ENCODE peak calls at places on chromosomes 1 and 21, in six cellular contexts. Q is K562, G is tibial artery, Z is GM12865, W is spleen, D is endothelial cell. T is an unnamed sample.

GRCh38 chr1:183287191-183287675 is 101.2 kb downstream of the LAMC2 start:
- DNase-seq in Q (no peak), G (no peak), Z (no peak), W (no peak), D (no peak), T (no peak)

GRCh38 chr21:32356874-32357395 is 35.9 kb downstream of the URB1 start:
- DNase-seq in Q (no peak), G (no peak), Z (no peak), W (no peak), D (no peak), T (no peak)

GRCh38 chr1:234545512-234546386 is 64.2 kb downstream of the IRF2BP2 start:
- DNase-seq in Q (no peak), G (no peak), Z (no peak), W (no peak), D (no peak), T (no peak)

GRCh38 chr1:26799479-26800133 is 11.9 kb downstream of the PIGV start:
- DNase-seq in Q (no peak), G (peak; percentile 42), Z (no peak), W (no peak), D (no peak), T (no peak)

GRCh38 chr1:86741947-86742572 is 37.7 kb downstream of the SH3GLB1 start:
- DNase-seq in Q (peak; percentile 33), G (no peak), Z (peak; percentile 48), W (no peak), D (no peak), T (no peak)

GRCh38 chr21:29947119-29947518 is 7.3 kb upstream of the GRIK1 start:
- DNase-seq in Q (no peak), G (no peak), Z (no peak), W (no peak), D (no peak), T (no peak)

GRCh38 chr1:41331546-41331917 is 29.7 kb upstream of the FOXO6 start:
- DNase-seq in Q (no peak), G (no peak), Z (no peak), W (no peak), D (no peak), T (no peak)

GRCh38 chr21:45850181-45850580 is 131.4 kb upstream of the COL6A1 start:
- DNase-seq in Q (no peak), G (no peak), Z (no peak), W (peak; percentile 6), D (no peak), T (no peak)

GRCh38 chr1:151007853-151008243 is 401 bp upstream of the PRUNE1 start:
- DNase-seq in Q (no peak), G (no peak), Z (no peak), W (no peak), D (no peak), T (no peak)

GRCh38 chr1:19398309-19398760 is 86.2 kb downstream of the SLC66A1 start:
- DNase-seq in Q (no peak), G (no peak), Z (no peak), W (no peak), D (no peak), T (no peak)

GRCh38 chr1:167935252-167936067 is 1.0 kb upstream of the DCAF6 start:
- DNase-seq in Q (no peak), G (peak; percentile 22), Z (peak; percentile 53), W (no peak), D (no peak), T (peak; percentile 35)
- TF ChIP-seq CTCF in Q (no peak), G (no peak), Z (no peak), W (no peak), D (no peak), T (no peak)

GRCh38 chr21:34857874-34858273 is 189.1 kb downstream of the CLIC6 start:
- DNase-seq in Q (no peak), G (no peak), Z (no peak), W (no peak), D (no peak), T (no peak)
- TF ChIP-seq CTCF in Q (peak; percentile 8), G (no peak), Z (no peak), W (no peak), D (peak; percentile 40), T (no peak)

DNA sequence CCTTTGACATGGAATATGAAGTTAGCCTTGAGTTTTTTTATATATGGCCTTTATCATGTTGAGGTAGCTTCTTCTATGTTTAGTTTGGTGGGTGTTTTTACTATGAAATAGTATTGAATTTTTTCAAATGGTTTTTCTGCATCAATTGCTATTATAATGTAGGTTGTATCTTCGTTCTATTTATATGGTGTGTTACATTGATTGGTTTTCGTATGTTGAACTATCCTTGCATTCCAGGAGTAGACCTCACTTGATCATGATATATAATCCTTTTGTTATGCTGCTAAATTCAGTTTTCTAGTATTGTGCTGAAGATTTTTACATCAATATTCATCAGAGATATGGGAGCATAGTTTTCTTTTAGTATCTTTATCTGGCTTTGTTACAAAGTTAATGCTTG is 55.8 kb downstream of the C1orf198 start:
- DNase-seq in Q (no peak), G (no peak), Z (no peak), W (no peak), D (no peak), T (no peak)
- TF ChIP-seq CTCF in Q (no peak), G (no peak), Z (no peak), W (no peak), D (no peak), T (no peak)

GRCh38 chr1:71295340-71295739 is 214.5 kb upstream of the ZRANB2 start:
- DNase-seq in Q (no peak), G (no peak), Z (no peak), W (no peak), D (no peak), T (no peak)

GRCh38 chr1:71294178-71294577 is 213.3 kb upstream of the ZRANB2 start:
- DNase-seq in Q (no peak), G (no peak), Z (no peak), W (no peak), D (no peak), T (no peak)

GRCh38 chr1:71303617-71304041 is 222.8 kb upstream of the ZRANB2 start:
- DNase-seq in Q (no peak), G (no peak), Z (no peak), W (no peak), D (no peak), T (no peak)

GRCh38 chr1:71296551-71296950 is 215.7 kb upstream of the ZRANB2 start:
- DNase-seq in Q (no peak), G (no peak), Z (no peak), W (no peak), D (no peak), T (no peak)

GRCh38 chr1:71298633-71299032 is 217.8 kb upstream of the ZRANB2 start:
- DNase-seq in Q (no peak), G (peak; percentile 36), Z (no peak), W (no peak), D (no peak), T (no peak)
- TF ChIP-seq CTCF in Q (no peak), G (no peak), Z (no peak), W (no peak), D (no peak), T (no peak)

GRCh38 chr1:198157241-198157846 is 546 bp downstream of the NEK7 start:
- DNase-seq in Q (peak; percentile 71), G (peak; percentile 93), Z (peak; percentile 94), W (peak; percentile 96), D (peak; percentile 70), T (peak; percentile 83)
- TF ChIP-seq CTCF in Q (no peak), G (peak; percentile 4), Z (no peak), W (no peak), D (no peak), T (no peak)

GRCh38 chr1:164675342-164675904 is 116.4 kb downstream of the PBX1 start:
- DNase-seq in Q (no peak), G (no peak), Z (no peak), W (no peak), D (no peak), T (no peak)

GRCh38 chr1:164670026-164670425 is 111.0 kb downstream of the PBX1 start:
- DNase-seq in Q (no peak), G (no peak), Z (no peak), W (no peak), D (no peak), T (no peak)

GRCh38 chr1:164672610-164673009 is 113.6 kb downstream of the PBX1 start:
- DNase-seq in Q (no peak), G (no peak), Z (no peak), W (no peak), D (no peak), T (no peak)

GRCh38 chr1:164671597-164672327 is 112.8 kb downstream of the PBX1 start:
- DNase-seq in Q (no peak), G (no peak), Z (no peak), W (no peak), D (no peak), T (no peak)

DNA sequence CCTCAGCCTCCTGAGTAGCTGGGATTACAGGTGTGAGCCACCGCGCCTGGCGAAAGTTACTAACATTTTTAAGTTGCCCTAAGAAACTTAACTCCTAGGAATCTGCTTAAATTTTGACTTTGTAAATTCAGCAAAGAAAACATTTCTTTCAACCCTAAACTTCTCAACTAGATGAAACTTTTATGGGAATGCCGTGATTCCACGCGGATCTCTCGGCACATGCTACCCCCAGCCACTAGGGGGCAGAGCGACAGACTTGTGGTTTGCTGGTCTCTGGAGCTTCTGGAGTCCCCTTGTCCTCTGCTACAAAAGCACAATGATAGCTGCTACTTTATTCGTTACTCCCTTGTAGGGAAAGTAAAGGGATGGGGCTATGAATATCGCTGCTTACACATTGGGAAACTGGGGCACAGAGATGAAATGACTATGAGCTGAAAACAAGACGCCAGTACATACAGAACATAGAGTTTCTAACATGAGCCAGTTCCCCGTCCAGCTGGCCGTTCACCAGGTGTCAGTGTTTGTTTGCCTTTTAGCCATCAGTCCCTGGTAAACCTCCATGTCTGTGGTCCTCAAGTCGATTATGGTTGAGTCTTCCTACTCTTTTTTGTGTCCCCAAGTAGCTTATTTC is 114.7 kb downstream of the PBX1 start:
- DNase-seq in Q (peak; percentile 81), G (no peak), Z (peak; percentile 24), W (no peak), D (peak; percentile 70), T (no peak)
- TF ChIP-seq CTCF in Q (peak; percentile 73), G (no peak), Z (peak; percentile 62), W (no peak), D (peak; percentile 95), T (peak; percentile 12)